ENCODE peak calls at places on chromosomes 7 and 10, in seven cellular contexts. One of them, this sample, is unnamed.

GRCh38 chr10:79192677-79193003 is 123.9 kb downstream of the ZMIZ1 start:
- DNase-seq in heart right ventricle: no peak
- DNase-seq in GM20000: no peak
- DNase-seq in Calu3: peak
- DNase-seq in mucosa of descending colon: no peak
- DNase-seq in AG09319: no peak
- DNase-seq in heart left ventricle: peak
- DNase-seq in this sample: no peak

GRCh38 chr7:154503962-154504550 is 451.9 kb downstream of the DPP6 start:
- DNase-seq in heart right ventricle: no peak
- DNase-seq in GM20000: peak
- DNase-seq in Calu3: no peak
- DNase-seq in mucosa of descending colon: peak
- DNase-seq in AG09319: no peak
- DNase-seq in heart left ventricle: no peak
- DNase-seq in this sample: no peak

GRCh38 chr10:51288511-51288910 is 214.2 kb downstream of the PRKG1 start:
- DNase-seq in heart right ventricle: no peak
- DNase-seq in GM20000: no peak
- DNase-seq in Calu3: no peak
- DNase-seq in mucosa of descending colon: no peak
- DNase-seq in AG09319: no peak
- DNase-seq in heart left ventricle: no peak
- DNase-seq in this sample: no peak

GRCh38 chr10:75428434-75429158 is 2.8 kb upstream of the LRMDA start:
- DNase-seq in heart right ventricle: no peak
- DNase-seq in GM20000: no peak
- DNase-seq in Calu3: no peak
- DNase-seq in mucosa of descending colon: no peak
- DNase-seq in AG09319: no peak
- DNase-seq in heart left ventricle: no peak
- DNase-seq in this sample: no peak

GRCh38 chr10:133391249-133391635 is 2.7 kb upstream of the MTG1 start:
- DNase-seq in heart right ventricle: no peak
- DNase-seq in GM20000: no peak
- DNase-seq in Calu3: no peak
- DNase-seq in mucosa of descending colon: no peak
- DNase-seq in AG09319: no peak
- DNase-seq in heart left ventricle: no peak
- DNase-seq in this sample: no peak

GRCh38 chr7:98957766-98958165 is 79.4 kb downstream of the TRRAP start:
- DNase-seq in heart right ventricle: no peak
- DNase-seq in GM20000: no peak
- DNase-seq in Calu3: no peak
- DNase-seq in mucosa of descending colon: no peak
- DNase-seq in AG09319: no peak
- DNase-seq in heart left ventricle: no peak
- DNase-seq in this sample: no peak

GRCh38 chr7:159004411-159004810 is 140.3 kb downstream of the VIPR2 start:
- DNase-seq in heart right ventricle: no peak
- DNase-seq in GM20000: no peak
- DNase-seq in Calu3: no peak
- DNase-seq in mucosa of descending colon: no peak
- DNase-seq in AG09319: no peak
- DNase-seq in heart left ventricle: no peak
- DNase-seq in this sample: no peak

GRCh38 chr10:58174831-58175230 is 92.9 kb downstream of the IPMK start:
- DNase-seq in heart right ventricle: no peak
- DNase-seq in GM20000: no peak
- DNase-seq in Calu3: no peak
- DNase-seq in mucosa of descending colon: peak
- DNase-seq in AG09319: no peak
- DNase-seq in heart left ventricle: no peak
- DNase-seq in this sample: no peak

GRCh38 chr7:3439333-3440030 is 138.4 kb downstream of the SDK1 start:
- DNase-seq in heart right ventricle: no peak
- DNase-seq in GM20000: no peak
- DNase-seq in Calu3: peak
- DNase-seq in mucosa of descending colon: no peak
- DNase-seq in AG09319: peak
- DNase-seq in heart left ventricle: no peak
- DNase-seq in this sample: no peak

GRCh38 chr10:70052462-70053211 is at the start of gene MACROH2A2:
- DNase-seq in heart right ventricle: peak
- DNase-seq in GM20000: peak
- DNase-seq in Calu3: peak
- DNase-seq in mucosa of descending colon: peak
- DNase-seq in AG09319: peak
- DNase-seq in heart left ventricle: peak
- DNase-seq in this sample: peak

GRCh38 chr7:81605493-81605892 is 164.4 kb downstream of the HGF start:
- DNase-seq in heart right ventricle: no peak
- DNase-seq in GM20000: no peak
- DNase-seq in Calu3: no peak
- DNase-seq in mucosa of descending colon: no peak
- DNase-seq in AG09319: no peak
- DNase-seq in heart left ventricle: no peak
- DNase-seq in this sample: no peak

GRCh38 chr10:785539-786214 is 96.2 kb upstream of the DIP2C start:
- DNase-seq in heart right ventricle: no peak
- DNase-seq in GM20000: peak
- DNase-seq in Calu3: no peak
- DNase-seq in mucosa of descending colon: no peak
- DNase-seq in AG09319: no peak
- DNase-seq in heart left ventricle: peak
- DNase-seq in this sample: no peak

GRCh38 chr10:43055991-43056567 is 20.8 kb upstream of the RET start:
- DNase-seq in heart right ventricle: no peak
- DNase-seq in GM20000: no peak
- DNase-seq in Calu3: no peak
- DNase-seq in mucosa of descending colon: no peak
- DNase-seq in AG09319: no peak
- DNase-seq in heart left ventricle: peak
- DNase-seq in this sample: no peak

GRCh38 chr10:60679388-60679987 is 98.8 kb upstream of the CDK1 start:
- DNase-seq in heart right ventricle: no peak
- DNase-seq in GM20000: no peak
- DNase-seq in Calu3: no peak
- DNase-seq in mucosa of descending colon: no peak
- DNase-seq in AG09319: no peak
- DNase-seq in heart left ventricle: no peak
- DNase-seq in this sample: no peak

GRCh38 chr10:105797234-105797890 is 1156.3 kb downstream of the SORCS3 start:
- DNase-seq in heart right ventricle: no peak
- DNase-seq in GM20000: peak
- DNase-seq in Calu3: no peak
- DNase-seq in mucosa of descending colon: no peak
- DNase-seq in AG09319: no peak
- DNase-seq in heart left ventricle: no peak
- DNase-seq in this sample: no peak

GRCh38 chr10:124143721-124144120 is 50.3 kb upstream of the CHST15 start:
- DNase-seq in heart right ventricle: no peak
- DNase-seq in GM20000: no peak
- DNase-seq in Calu3: no peak
- DNase-seq in mucosa of descending colon: no peak
- DNase-seq in AG09319: no peak
- DNase-seq in heart left ventricle: no peak
- DNase-seq in this sample: no peak

DNA sequence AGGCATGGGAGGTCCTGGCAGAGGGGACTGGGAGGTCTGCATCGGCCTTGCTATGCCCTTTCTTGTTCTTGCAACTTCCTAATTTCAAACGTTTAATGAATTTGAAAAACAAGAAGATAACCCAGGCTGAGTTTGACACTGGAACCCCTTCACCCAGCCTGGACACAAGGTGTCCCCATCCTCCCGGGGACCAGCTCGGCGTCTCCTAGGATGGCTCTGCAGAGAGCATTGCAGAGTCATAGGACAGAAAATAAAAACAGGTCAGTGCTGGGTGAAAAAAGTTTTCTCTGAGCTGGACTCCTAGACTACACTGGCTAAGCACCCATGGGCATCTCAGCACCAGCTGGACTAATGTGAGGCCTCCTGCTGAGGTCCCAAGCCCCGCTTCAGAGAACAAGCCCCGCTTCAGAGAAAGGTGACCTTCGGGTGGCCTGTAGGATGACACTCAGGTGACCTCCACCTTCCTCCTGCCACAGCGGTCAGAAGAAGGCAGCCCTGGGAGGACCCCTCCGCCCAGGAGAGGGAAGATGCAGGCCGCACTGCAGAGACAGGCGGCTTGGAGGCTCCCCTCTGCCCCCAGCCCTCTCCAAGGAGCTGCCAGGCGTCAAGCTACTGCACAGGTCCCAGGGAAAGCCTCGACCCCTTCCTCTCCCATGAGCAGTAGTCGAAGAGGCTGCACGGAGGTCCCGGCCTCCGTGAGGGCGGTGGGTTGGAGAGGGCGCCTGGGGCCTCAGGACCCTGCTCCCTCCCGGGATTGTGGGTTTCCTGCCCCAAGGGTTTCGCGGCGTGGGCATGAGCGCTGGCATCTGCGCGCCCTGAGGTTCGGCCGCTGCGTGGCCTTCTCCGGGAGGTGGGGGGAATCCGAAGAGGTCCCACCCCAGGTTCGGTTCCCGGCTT is 9.2 kb upstream of the UNCX start:
- DNase-seq in heart right ventricle: no peak
- DNase-seq in GM20000: no peak
- DNase-seq in Calu3: peak
- DNase-seq in mucosa of descending colon: no peak
- DNase-seq in AG09319: no peak
- DNase-seq in heart left ventricle: no peak
- DNase-seq in this sample: no peak
- TF ChIP-seq CTCF in heart right ventricle: no peak
- TF ChIP-seq CTCF in GM20000: no peak
- TF ChIP-seq CTCF in Calu3: no peak
- TF ChIP-seq CTCF in mucosa of descending colon: no peak
- TF ChIP-seq CTCF in AG09319: no peak
- TF ChIP-seq CTCF in heart left ventricle: no peak
- TF ChIP-seq CTCF in this sample: no peak

GRCh38 chr10:86823565-86823964 is 67.1 kb downstream of the BMPR1A start:
- DNase-seq in heart right ventricle: no peak
- DNase-seq in GM20000: no peak
- DNase-seq in Calu3: no peak
- DNase-seq in mucosa of descending colon: no peak
- DNase-seq in AG09319: no peak
- DNase-seq in heart left ventricle: no peak
- DNase-seq in this sample: no peak

GRCh38 chr10:86820509-86820908 is 64.1 kb downstream of the BMPR1A start:
- DNase-seq in heart right ventricle: no peak
- DNase-seq in GM20000: no peak
- DNase-seq in Calu3: no peak
- DNase-seq in mucosa of descending colon: no peak
- DNase-seq in AG09319: no peak
- DNase-seq in heart left ventricle: no peak
- DNase-seq in this sample: no peak

GRCh38 chr10:86819567-86819966 is 63.1 kb downstream of the BMPR1A start:
- DNase-seq in heart right ventricle: no peak
- DNase-seq in GM20000: no peak
- DNase-seq in Calu3: no peak
- DNase-seq in mucosa of descending colon: no peak
- DNase-seq in AG09319: no peak
- DNase-seq in heart left ventricle: no peak
- DNase-seq in this sample: no peak

GRCh38 chr10:86824151-86824550 is 67.7 kb downstream of the BMPR1A start:
- DNase-seq in heart right ventricle: no peak
- DNase-seq in GM20000: no peak
- DNase-seq in Calu3: no peak
- DNase-seq in mucosa of descending colon: peak
- DNase-seq in AG09319: no peak
- DNase-seq in heart left ventricle: no peak
- DNase-seq in this sample: no peak

DNA sequence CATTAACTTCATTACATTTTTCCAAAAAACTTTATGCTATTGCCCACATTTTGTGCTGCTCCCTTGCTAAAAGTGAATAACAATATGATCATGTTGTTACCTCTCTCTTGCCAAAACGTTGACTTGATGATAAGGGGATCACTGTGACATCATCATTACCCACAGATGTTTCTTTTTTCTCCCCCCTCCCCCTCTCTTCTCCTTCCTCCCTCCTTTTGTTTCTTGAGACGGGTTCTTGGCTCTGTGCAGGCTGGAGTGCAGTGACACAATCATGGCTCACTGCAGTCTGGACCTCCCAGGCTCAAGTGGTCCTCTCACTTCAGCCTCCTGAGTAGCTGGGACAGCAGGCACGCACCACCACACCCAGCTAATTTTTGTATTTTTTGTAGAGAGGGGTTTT is 65.2 kb downstream of the BMPR1A start:
- DNase-seq in heart right ventricle: no peak
- DNase-seq in GM20000: no peak
- DNase-seq in Calu3: no peak
- DNase-seq in mucosa of descending colon: no peak
- DNase-seq in AG09319: no peak
- DNase-seq in heart left ventricle: peak
- DNase-seq in this sample: no peak
- TF ChIP-seq CTCF in heart right ventricle: no peak
- TF ChIP-seq CTCF in GM20000: no peak
- TF ChIP-seq CTCF in Calu3: no peak
- TF ChIP-seq CTCF in mucosa of descending colon: no peak
- TF ChIP-seq CTCF in AG09319: no peak
- TF ChIP-seq CTCF in heart left ventricle: no peak
- TF ChIP-seq CTCF in this sample: no peak

GRCh38 chr7:131341690-131342089 is 14.0 kb downstream of the MKLN1 start:
- DNase-seq in heart right ventricle: no peak
- DNase-seq in GM20000: no peak
- DNase-seq in Calu3: no peak
- DNase-seq in mucosa of descending colon: no peak
- DNase-seq in AG09319: no peak
- DNase-seq in heart left ventricle: no peak
- DNase-seq in this sample: no peak

GRCh38 chr7:131336956-131337355 is 9.3 kb downstream of the MKLN1 start:
- DNase-seq in heart right ventricle: no peak
- DNase-seq in GM20000: no peak
- DNase-seq in Calu3: no peak
- DNase-seq in mucosa of descending colon: no peak
- DNase-seq in AG09319: no peak
- DNase-seq in heart left ventricle: no peak
- DNase-seq in this sample: no peak

GRCh38 chr7:131335639-131336400 is 8.1 kb downstream of the MKLN1 start:
- DNase-seq in heart right ventricle: no peak
- DNase-seq in GM20000: no peak
- DNase-seq in Calu3: no peak
- DNase-seq in mucosa of descending colon: no peak
- DNase-seq in AG09319: no peak
- DNase-seq in heart left ventricle: no peak
- DNase-seq in this sample: no peak

GRCh38 chr7:131338990-131339389 is 11.3 kb downstream of the MKLN1 start:
- DNase-seq in heart right ventricle: no peak
- DNase-seq in GM20000: no peak
- DNase-seq in Calu3: no peak
- DNase-seq in mucosa of descending colon: no peak
- DNase-seq in AG09319: no peak
- DNase-seq in heart left ventricle: no peak
- DNase-seq in this sample: no peak

GRCh38 chr7:131338173-131338572 is 10.5 kb downstream of the MKLN1 start:
- DNase-seq in heart right ventricle: no peak
- DNase-seq in GM20000: no peak
- DNase-seq in Calu3: no peak
- DNase-seq in mucosa of descending colon: no peak
- DNase-seq in AG09319: no peak
- DNase-seq in heart left ventricle: no peak
- DNase-seq in this sample: no peak
- TF ChIP-seq CTCF in heart right ventricle: no peak
- TF ChIP-seq CTCF in GM20000: no peak
- TF ChIP-seq CTCF in Calu3: no peak
- TF ChIP-seq CTCF in mucosa of descending colon: no peak
- TF ChIP-seq CTCF in AG09319: no peak
- TF ChIP-seq CTCF in heart left ventricle: no peak
- TF ChIP-seq CTCF in this sample: no peak

GRCh38 chr7:75950111-75950681 is 35.2 kb downstream of the POR start:
- DNase-seq in heart right ventricle: no peak
- DNase-seq in GM20000: no peak
- DNase-seq in Calu3: no peak
- DNase-seq in mucosa of descending colon: no peak
- DNase-seq in AG09319: no peak
- DNase-seq in heart left ventricle: peak
- DNase-seq in this sample: no peak
- TF ChIP-seq CTCF in heart right ventricle: no peak
- TF ChIP-seq CTCF in GM20000: no peak
- TF ChIP-seq CTCF in Calu3: no peak
- TF ChIP-seq CTCF in mucosa of descending colon: no peak
- TF ChIP-seq CTCF in AG09319: no peak
- TF ChIP-seq CTCF in heart left ventricle: no peak
- TF ChIP-seq CTCF in this sample: no peak